ENCODE peak calls at places on chromosomes 7 and 10, in four cellular contexts. W, Y, C and Z are unnamed samples.

GRCh38 chr10:97096327-97097153 is 89.2 kb downstream of the SLIT1 start:
- DNase-seq in Y (no peak), C (no peak), W (no peak), Z (peak; percentile 60)

GRCh38 chr10:15370741-15371701 is at the start of gene FAM171A1:
- DNase-seq in Y (peak; percentile 8), C (peak; percentile 76), W (no peak), Z (peak; percentile 72)

GRCh38 chr7:122311719-122312118 is 7.2 kb upstream of the FEZF1 start:
- DNase-seq in C (peak; percentile 36), W (no peak), Y (no peak), Z (no peak)

GRCh38 chr10:71864861-71865473 is 13.9 kb upstream of the PSAP start:
- DNase-seq in C (no peak), Y (peak; percentile 80), W (no peak), Z (peak; percentile 38)

GRCh38 chr10:109427421-109427820 is 495.9 kb downstream of the XPNPEP1 start:
- DNase-seq in W (no peak), C (peak; percentile 84), Y (peak; percentile 17), Z (no peak)

GRCh38 chr10:88810196-88810961 is 7.8 kb downstream of the LIPM start:
- DNase-seq in Y (peak; percentile 49), W (peak; percentile 60), C (peak; percentile 68), Z (peak; percentile 54)

GRCh38 chr10:60531006-60531405 is 141.3 kb upstream of the ANK3 start:
- DNase-seq in Y (no peak), C (no peak), W (no peak), Z (no peak)

GRCh38 chr7:30032310-30033125 is 4.3 kb downstream of the PLEKHA8 start:
- DNase-seq in Y (peak; percentile 38), W (no peak), C (no peak), Z (no peak)

GRCh38 chr10:78614267-78614666 is 454.5 kb upstream of the ZMIZ1 start:
- DNase-seq in C (no peak), W (no peak), Y (no peak), Z (no peak)

GRCh38 chr7:103929808-103930415 is 59.5 kb downstream of the RELN start:
- DNase-seq in C (no peak), Y (no peak), W (no peak), Z (no peak)

GRCh38 chr10:44380829-44381600 is 3.9 kb downstream of the CXCL12 start:
- DNase-seq in W (no peak), C (no peak), Y (no peak), Z (no peak)

DNA sequence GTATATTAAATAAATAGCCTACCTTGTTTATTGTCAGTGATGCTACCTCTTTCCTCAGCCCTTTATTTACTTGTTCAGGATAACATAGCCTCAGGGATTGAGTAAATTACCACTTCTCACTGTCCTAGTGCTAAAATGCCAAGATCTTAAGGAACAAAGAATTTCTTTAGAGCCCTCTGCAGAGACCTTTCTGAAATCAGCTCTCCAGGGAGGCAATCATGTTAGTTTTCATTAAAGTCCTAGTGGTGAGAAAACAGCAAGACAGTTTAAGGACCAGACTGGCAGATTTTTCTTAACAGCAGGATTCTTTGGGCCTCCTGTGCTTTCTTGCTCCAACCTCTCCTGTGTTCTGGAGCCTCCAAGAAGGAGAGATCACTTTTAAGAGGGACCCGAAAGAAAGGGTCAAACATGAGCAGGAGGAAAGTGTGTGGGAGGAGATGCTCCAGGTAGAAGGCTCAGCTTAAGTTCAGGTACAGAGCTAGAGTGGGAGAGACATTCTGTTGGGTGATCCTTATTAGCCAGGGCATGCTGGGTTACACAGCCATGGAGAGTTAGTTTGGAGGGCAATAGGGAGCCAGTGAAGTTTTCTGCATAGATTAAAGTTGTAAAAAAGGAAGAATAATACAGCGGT is 1.2 kb upstream of the PLCE1 start:
- DNase-seq in C (peak; percentile 29), Y (no peak), W (no peak), Z (no peak)
- TF ChIP-seq EZH2 in C (no peak), Y (no peak), W (no peak), Z (no peak)

GRCh38 chr10:3980139-3980538 is 195.1 kb upstream of the KLF6 start:
- DNase-seq in C (no peak), W (no peak), Y (no peak), Z (no peak)
- H3K4me1 ChIP-seq in C (no peaks in the 10 kb centered on the region), W (no peaks in the 10 kb centered on the region), Y (peaks cover 8% of the 10 kb centered on the region), Z (peaks cover 49% of the 10 kb centered on the region)

GRCh38 chr10:93076871-93077270 is 3.2 kb downstream of the CYP26A1 start:
- DNase-seq in Y (no peak), C (no peak), W (no peak), Z (no peak)
- H3K27me3 ChIP-seq in Y (peaks cover 66% of the 10 kb centered on the region), C (peaks cover 66% of the 10 kb centered on the region), W (no peaks in the 10 kb centered on the region), Z (peaks cover 8% of the 10 kb centered on the region)

GRCh38 chr10:13528875-13529713 is at the start of gene BEND7:
- DNase-seq in Y (peak; percentile 6), C (peak; percentile 48), W (no peak), Z (no peak)

GRCh38 chr10:13527864-13528137 is 1.0 kb downstream of the BEND7 start:
- DNase-seq in Y (no peak), C (no peak), W (no peak), Z (no peak)

GRCh38 chr10:13528138-13528874 is 508 bp downstream of the BEND7 start:
- DNase-seq in C (peak; percentile 21), Y (no peak), W (no peak), Z (no peak)

GRCh38 chr10:13526952-13527863 is 1.6 kb downstream of the BEND7 start:
- DNase-seq in W (peak; percentile 29), Y (peak; percentile 87), C (no peak), Z (no peak)

DNA sequence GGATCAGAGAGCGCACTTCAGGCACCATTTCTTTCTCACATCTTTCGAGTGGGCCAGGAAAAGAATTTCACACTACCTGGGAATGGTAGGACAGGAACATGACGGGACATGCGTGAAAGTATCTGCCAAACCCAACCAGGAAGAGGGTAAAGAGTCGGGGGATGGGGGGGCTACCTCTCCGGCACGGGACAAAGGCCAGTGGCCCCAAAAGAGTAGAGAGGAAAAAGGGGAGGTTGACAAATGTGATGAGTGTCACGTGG is 830 bp upstream of the BEND7 start:
- DNase-seq in C (no peak), Y (no peak), W (no peak), Z (no peak)
- TF ChIP-seq EZH2 in C (no peak), Y (no peak), W (no peak), Z (no peak)

DNA sequence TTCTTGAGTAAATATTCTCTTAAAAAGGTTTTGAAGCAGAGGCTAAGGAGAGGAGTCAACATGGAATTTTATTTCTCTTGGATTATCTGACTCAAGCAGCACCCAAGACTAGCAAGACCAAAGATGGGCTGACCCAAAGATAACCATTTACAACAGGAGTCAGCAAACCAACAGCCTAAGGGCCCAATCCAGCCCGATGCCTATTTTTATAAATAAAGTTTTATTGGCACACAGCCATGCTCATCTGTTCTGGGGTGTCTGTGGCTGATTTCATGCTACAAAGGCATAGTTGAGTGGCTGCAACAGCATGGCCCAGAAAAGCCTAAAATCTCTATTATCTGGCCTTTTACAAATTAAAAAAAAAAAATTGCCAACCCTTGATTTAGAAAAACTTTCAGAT is 90.0 kb downstream of the KCNMA1 start:
- DNase-seq in C (no peak), Y (no peak), W (no peak), Z (no peak)
- H3K4me1 ChIP-seq in C (no peaks in the 10 kb centered on the region), Y (no peaks in the 10 kb centered on the region), W (no peaks in the 10 kb centered on the region), Z (peaks cover 12% of the 10 kb centered on the region)

GRCh38 chr7:144822223-144822622 is 13.6 kb downstream of the TPK1 start:
- DNase-seq in C (no peak), Y (no peak), W (no peak), Z (no peak)
- H3K27me3 ChIP-seq in C (no peaks in the 10 kb centered on the region), Y (no peaks in the 10 kb centered on the region), W (no peaks in the 10 kb centered on the region), Z (no peaks in the 10 kb centered on the region)

GRCh38 chr7:157004050-157004838 is 6.2 kb downstream of the MNX1 start:
- DNase-seq in W (no peak), Y (peak; percentile 17), C (no peak), Z (no peak)
- TF ChIP-seq EZH2 in W (no peak), Y (peak; percentile 88), C (peak; percentile 87), Z (no peak)